ENCODE peak calls at places on chromosome 15, in seven cellular contexts. One of them, this sample, is unnamed.

GRCh38 chr15:46126581-46126980 is 491.8 kb downstream of the SQOR start:
- DNase-seq in kidney: no peak
- DNase-seq in heart right ventricle: no peak
- DNase-seq in heart left ventricle: no peak
- DNase-seq in hepatocyte: no peak
- DNase-seq in endothelial cell of umbilical vein: peak; percentile 45
- DNase-seq in lower lobe of right lung: no peak
- DNase-seq in this sample: no peak

GRCh38 chr15:78387678-78388077 is 47.5 kb downstream of the CRABP1 start:
- DNase-seq in lower lobe of right lung: no peak
- DNase-seq in heart left ventricle: no peak
- DNase-seq in endothelial cell of umbilical vein: no peak
- DNase-seq in heart right ventricle: no peak
- DNase-seq in kidney: no peak
- DNase-seq in hepatocyte: no peak
- DNase-seq in this sample: no peak

GRCh38 chr15:97652041-97652440 is 308.5 kb upstream of the ARRDC4 start:
- DNase-seq in kidney: no peak
- DNase-seq in heart right ventricle: no peak
- DNase-seq in lower lobe of right lung: no peak
- DNase-seq in heart left ventricle: no peak
- DNase-seq in endothelial cell of umbilical vein: no peak
- DNase-seq in hepatocyte: no peak
- DNase-seq in this sample: no peak

GRCh38 chr15:80480909-80481308 is 76.7 kb downstream of the ARNT2 start:
- DNase-seq in kidney: no peak
- DNase-seq in heart left ventricle: peak; percentile 53
- DNase-seq in hepatocyte: peak; percentile 50
- DNase-seq in endothelial cell of umbilical vein: no peak
- DNase-seq in heart right ventricle: peak; percentile 58
- DNase-seq in lower lobe of right lung: no peak
- DNase-seq in this sample: no peak

GRCh38 chr15:80308002-80308401 is 56.0 kb upstream of the CTXND1 start:
- DNase-seq in lower lobe of right lung: no peak
- DNase-seq in heart left ventricle: no peak
- DNase-seq in kidney: no peak
- DNase-seq in hepatocyte: no peak
- DNase-seq in endothelial cell of umbilical vein: no peak
- DNase-seq in heart right ventricle: no peak
- DNase-seq in this sample: no peak

GRCh38 chr15:85976986-85977385 is 102.7 kb upstream of the AGBL1 start:
- DNase-seq in endothelial cell of umbilical vein: no peak
- DNase-seq in kidney: no peak
- DNase-seq in heart left ventricle: no peak
- DNase-seq in lower lobe of right lung: no peak
- DNase-seq in heart right ventricle: no peak
- DNase-seq in hepatocyte: no peak
- DNase-seq in this sample: no peak

GRCh38 chr15:69340243-69340991 is 41.7 kb downstream of the PAQR5 start:
- DNase-seq in heart right ventricle: no peak
- DNase-seq in endothelial cell of umbilical vein: peak; percentile 81
- DNase-seq in lower lobe of right lung: no peak
- DNase-seq in hepatocyte: no peak
- DNase-seq in kidney: no peak
- DNase-seq in heart left ventricle: no peak
- DNase-seq in this sample: no peak

GRCh38 chr15:48856947-48857346 is 21.0 kb upstream of the EID1 start:
- DNase-seq in heart left ventricle: no peak
- DNase-seq in kidney: no peak
- DNase-seq in heart right ventricle: no peak
- DNase-seq in hepatocyte: no peak
- DNase-seq in endothelial cell of umbilical vein: no peak
- DNase-seq in lower lobe of right lung: no peak
- DNase-seq in this sample: no peak

GRCh38 chr15:29470311-29470710 is 200.7 kb upstream of the NSMCE3 start:
- DNase-seq in hepatocyte: no peak
- DNase-seq in lower lobe of right lung: no peak
- DNase-seq in endothelial cell of umbilical vein: no peak
- DNase-seq in heart right ventricle: no peak
- DNase-seq in kidney: no peak
- DNase-seq in heart left ventricle: no peak
- DNase-seq in this sample: peak; percentile 12

GRCh38 chr15:39588531-39589192 is 7.8 kb downstream of the THBS1 start:
- DNase-seq in endothelial cell of umbilical vein: peak; percentile 66
- DNase-seq in lower lobe of right lung: no peak
- DNase-seq in heart right ventricle: no peak
- DNase-seq in hepatocyte: no peak
- DNase-seq in kidney: no peak
- DNase-seq in heart left ventricle: no peak
- DNase-seq in this sample: no peak

GRCh38 chr15:90241343-90242192 is 7.6 kb downstream of the GDPGP1 start:
- DNase-seq in kidney: no peak
- DNase-seq in endothelial cell of umbilical vein: no peak
- DNase-seq in hepatocyte: no peak
- DNase-seq in heart left ventricle: no peak
- DNase-seq in heart right ventricle: no peak
- DNase-seq in lower lobe of right lung: no peak
- DNase-seq in this sample: no peak

GRCh38 chr15:65008989-65009388 is 19.3 kb upstream of the SPG21 start:
- DNase-seq in heart left ventricle: no peak
- DNase-seq in endothelial cell of umbilical vein: no peak
- DNase-seq in hepatocyte: no peak
- DNase-seq in heart right ventricle: no peak
- DNase-seq in lower lobe of right lung: no peak
- DNase-seq in kidney: no peak
- DNase-seq in this sample: no peak
- TF ChIP-seq CTCF in heart left ventricle: no peak
- TF ChIP-seq CTCF in endothelial cell of umbilical vein: no peak
- TF ChIP-seq CTCF in hepatocyte: peak; percentile 11
- TF ChIP-seq CTCF in heart right ventricle: no peak
- TF ChIP-seq CTCF in lower lobe of right lung: no peak
- TF ChIP-seq CTCF in kidney: no peak
- TF ChIP-seq CTCF in this sample: no peak

GRCh38 chr15:74555192-74555591 is 14.2 kb downstream of the ARID3B start:
- DNase-seq in lower lobe of right lung: no peak
- DNase-seq in kidney: no peak
- DNase-seq in heart right ventricle: no peak
- DNase-seq in hepatocyte: no peak
- DNase-seq in heart left ventricle: no peak
- DNase-seq in endothelial cell of umbilical vein: no peak
- DNase-seq in this sample: no peak

GRCh38 chr15:74548236-74548635 is 7.2 kb downstream of the ARID3B start:
- DNase-seq in hepatocyte: no peak
- DNase-seq in lower lobe of right lung: no peak
- DNase-seq in endothelial cell of umbilical vein: no peak
- DNase-seq in heart right ventricle: no peak
- DNase-seq in kidney: no peak
- DNase-seq in heart left ventricle: no peak
- DNase-seq in this sample: no peak

GRCh38 chr15:74552761-74553441 is 11.9 kb downstream of the ARID3B start:
- DNase-seq in heart right ventricle: no peak
- DNase-seq in endothelial cell of umbilical vein: no peak
- DNase-seq in lower lobe of right lung: no peak
- DNase-seq in kidney: no peak
- DNase-seq in heart left ventricle: no peak
- DNase-seq in hepatocyte: no peak
- DNase-seq in this sample: no peak
- H3K36me3 ChIP-seq in heart right ventricle: no peaks in the 10 kb centered on the region
- H3K36me3 ChIP-seq in endothelial cell of umbilical vein: peaks cover 2% of the 10 kb centered on the region
- H3K36me3 ChIP-seq in lower lobe of right lung: peaks cover 39% of the 10 kb centered on the region
- H3K36me3 ChIP-seq in kidney: no peaks in the 10 kb centered on the region
- H3K36me3 ChIP-seq in heart left ventricle: peaks cover 20% of the 10 kb centered on the region
- H3K36me3 ChIP-seq in hepatocyte: no peaks in the 10 kb centered on the region
- H3K36me3 ChIP-seq in this sample: no peaks in the 10 kb centered on the region

GRCh38 chr15:83112233-83112958 is 5.0 kb downstream of the TM6SF1 start:
- DNase-seq in heart right ventricle: peak; percentile 21
- DNase-seq in lower lobe of right lung: no peak
- DNase-seq in hepatocyte: no peak
- DNase-seq in kidney: no peak
- DNase-seq in endothelial cell of umbilical vein: peak; percentile 96
- DNase-seq in heart left ventricle: peak; percentile 39
- DNase-seq in this sample: no peak
- TF ChIP-seq CTCF in heart right ventricle: no peak
- TF ChIP-seq CTCF in lower lobe of right lung: no peak
- TF ChIP-seq CTCF in hepatocyte: no peak
- TF ChIP-seq CTCF in kidney: no peak
- TF ChIP-seq CTCF in endothelial cell of umbilical vein: peak; percentile 16
- TF ChIP-seq CTCF in heart left ventricle: no peak
- TF ChIP-seq CTCF in this sample: no peak

GRCh38 chr15:37041042-37041441 is 59.3 kb downstream of the MEIS2 start:
- DNase-seq in heart left ventricle: no peak
- DNase-seq in kidney: no peak
- DNase-seq in heart right ventricle: no peak
- DNase-seq in hepatocyte: no peak
- DNase-seq in lower lobe of right lung: no peak
- DNase-seq in endothelial cell of umbilical vein: no peak
- DNase-seq in this sample: no peak

GRCh38 chr15:37038716-37039106 is 61.6 kb downstream of the MEIS2 start:
- DNase-seq in lower lobe of right lung: no peak
- DNase-seq in heart right ventricle: no peak
- DNase-seq in hepatocyte: no peak
- DNase-seq in heart left ventricle: no peak
- DNase-seq in kidney: no peak
- DNase-seq in endothelial cell of umbilical vein: no peak
- DNase-seq in this sample: no peak

GRCh38 chr15:37041836-37042235 is 58.5 kb downstream of the MEIS2 start:
- DNase-seq in lower lobe of right lung: no peak
- DNase-seq in kidney: no peak
- DNase-seq in heart left ventricle: no peak
- DNase-seq in heart right ventricle: no peak
- DNase-seq in hepatocyte: no peak
- DNase-seq in endothelial cell of umbilical vein: no peak
- DNase-seq in this sample: no peak

GRCh38 chr15:37038036-37038715 is 62.2 kb downstream of the MEIS2 start:
- DNase-seq in kidney: no peak
- DNase-seq in hepatocyte: no peak
- DNase-seq in endothelial cell of umbilical vein: no peak
- DNase-seq in lower lobe of right lung: no peak
- DNase-seq in heart right ventricle: no peak
- DNase-seq in heart left ventricle: no peak
- DNase-seq in this sample: no peak

GRCh38 chr15:37040072-37040742 is 60.1 kb downstream of the MEIS2 start:
- DNase-seq in heart right ventricle: no peak
- DNase-seq in lower lobe of right lung: no peak
- DNase-seq in hepatocyte: no peak
- DNase-seq in endothelial cell of umbilical vein: no peak
- DNase-seq in heart left ventricle: no peak
- DNase-seq in kidney: no peak
- DNase-seq in this sample: no peak
- H3K36me3 ChIP-seq in heart right ventricle: no peaks in the 10 kb centered on the region
- H3K36me3 ChIP-seq in lower lobe of right lung: peaks cover 10% of the 10 kb centered on the region
- H3K36me3 ChIP-seq in hepatocyte: no peaks in the 10 kb centered on the region
- H3K36me3 ChIP-seq in endothelial cell of umbilical vein: peaks cover 9% of the 10 kb centered on the region
- H3K36me3 ChIP-seq in heart left ventricle: peaks cover 29% of the 10 kb centered on the region
- H3K36me3 ChIP-seq in kidney: no peaks in the 10 kb centered on the region
- H3K36me3 ChIP-seq in this sample: no peaks in the 10 kb centered on the region

GRCh38 chr15:54159044-54159443 is 180.8 kb downstream of the UNC13C start:
- DNase-seq in kidney: no peak
- DNase-seq in endothelial cell of umbilical vein: no peak
- DNase-seq in heart left ventricle: no peak
- DNase-seq in heart right ventricle: no peak
- DNase-seq in hepatocyte: no peak
- DNase-seq in lower lobe of right lung: no peak
- DNase-seq in this sample: no peak
- TF ChIP-seq CTCF in kidney: no peak
- TF ChIP-seq CTCF in endothelial cell of umbilical vein: no peak
- TF ChIP-seq CTCF in heart left ventricle: no peak
- TF ChIP-seq CTCF in heart right ventricle: no peak
- TF ChIP-seq CTCF in hepatocyte: no peak
- TF ChIP-seq CTCF in lower lobe of right lung: no peak
- TF ChIP-seq CTCF in this sample: no peak

This sample was measured in mucosa of descending colon.